ENCODE peak calls at places on chromosomes 13 and 19, in seven cellular contexts. U is HCT116, C is astrocyte, T is SK-N-SH, X is fibroblast of lung, Y is GM12878, O is H1. F is an unnamed sample.

GRCh38 chr13:45737571-45738002 is 35.5 kb downstream of the CBY2 start:
- DNase-seq in C (no peak), T (no peak), U (peak; percentile 16), O (peak; percentile 71), Y (no peak), X (no peak), F (peak; percentile 15)

GRCh38 chr19:55086730-55087541 is 11.3 kb downstream of the EPS8L1 start:
- DNase-seq in O (peak; percentile 99), X (peak; percentile 89), U (no peak), T (peak; percentile 99), C (peak; percentile 84), Y (no peak), F (no peak)

GRCh38 chr19:46745521-46746280 is at the start of gene FKRP:
- DNase-seq in O (no peak), Y (no peak), X (no peak), C (no peak), U (no peak), T (peak; percentile 86), F (peak; percentile 36)

GRCh38 chr19:18468517-18468916 is 30.6 kb upstream of the ISYNA1 start:
- DNase-seq in T (no peak), U (no peak), C (no peak), O (no peak), X (no peak), Y (no peak), F (no peak)

GRCh38 chr13:73059460-73060250 is 850 bp downstream of the KLF5 start:
- DNase-seq in O (no peak), Y (no peak), X (peak; percentile 36), C (no peak), T (no peak), U (no peak), F (peak; percentile 20)

GRCh38 chr13:83824561-83824960 is 57.7 kb downstream of the SLITRK1 start:
- DNase-seq in X (no peak), U (no peak), O (no peak), C (no peak), T (no peak), Y (no peak), F (no peak)

GRCh38 chr19:32224371-32225244 is 120.8 kb upstream of the ZNF507 start:
- DNase-seq in Y (no peak), X (peak; percentile 7), T (peak; percentile 94), C (peak; percentile 1), O (peak; percentile 91), U (no peak), F (peak; percentile 6)

GRCh38 chr19:46898731-46899130 is 37.9 kb downstream of the ARHGAP35 start:
- DNase-seq in O (no peak), T (no peak), U (no peak), Y (no peak), X (peak; percentile 92), C (peak; percentile 91), F (no peak)

GRCh38 chr19:54554006-54554405 is 19.6 kb upstream of the LILRA2 start:
- DNase-seq in Y (no peak), X (no peak), T (no peak), U (no peak), O (no peak), C (no peak), F (no peak)

GRCh38 chr19:51807111-51807701 is 12.2 kb downstream of the FPR3 start:
- DNase-seq in C (no peak), O (peak; percentile 42), Y (no peak), T (no peak), X (no peak), U (no peak), F (no peak)

GRCh38 chr13:110551284-110551683 is 10.2 kb downstream of the RAB20 start:
- DNase-seq in C (no peak), X (no peak), Y (no peak), U (no peak), T (peak; percentile 47), O (no peak), F (no peak)

GRCh38 chr13:98994080-98994479 is 16.2 kb upstream of the DOCK9 start:
- DNase-seq in Y (no peak), U (no peak), C (no peak), T (no peak), X (no peak), O (peak; percentile 45), F (no peak)

GRCh38 chr19:10998045-10998533 is 37.3 kb downstream of the SMARCA4 start:
- DNase-seq in C (no peak), X (peak; percentile 6), Y (no peak), U (no peak), T (no peak), O (no peak), F (no peak)

GRCh38 chr13:82717249-82717648 is 1165.0 kb downstream of the SLITRK1 start:
- DNase-seq in T (no peak), C (peak; percentile 85), X (peak; percentile 89), U (no peak), Y (no peak), O (no peak), F (no peak)

GRCh38 chr19:49884760-49885159 is 7.3 kb downstream of the TBC1D17 start:
- DNase-seq in C (no peak), O (no peak), X (no peak), T (no peak), U (no peak), Y (no peak), F (no peak)

GRCh38 chr19:38068851-38069250 is 155.2 kb downstream of the DPF1 start:
- DNase-seq in Y (no peak), O (no peak), T (no peak), C (no peak), X (no peak), U (no peak), F (no peak)

GRCh38 chr13:62046512-62046911 is 630.9 kb upstream of the PCDH20 start:
- DNase-seq in U (no peak), X (no peak), Y (no peak), T (peak; percentile 1), O (no peak), C (no peak), F (no peak)

GRCh38 chr13:28637714-28638355 is 21.1 kb upstream of the POMP start:
- DNase-seq in U (no peak), C (no peak), T (no peak), X (no peak), Y (peak; percentile 50), O (no peak), F (peak; percentile 40)

GRCh38 chr19:44755219-44755618 is 6.7 kb downstream of the BCL3 start:
- DNase-seq in X (no peak), U (no peak), O (no peak), C (no peak), Y (no peak), T (no peak), F (no peak)
- H3K4me1 ChIP-seq in X (peaks cover 63% of the 10 kb centered on the region), U (peaks cover 25% of the 10 kb centered on the region), O (peaks cover 42% of the 10 kb centered on the region), C (peaks cover 59% of the 10 kb centered on the region), Y (peaks cover 27% of the 10 kb centered on the region), T (peaks cover 24% of the 10 kb centered on the region), F (peaks cover 53% of the 10 kb centered on the region)

GRCh38 chr13:106617561-106617960 is 49.6 kb upstream of the ARGLU1 start:
- DNase-seq in O (no peak), T (no peak), X (peak; percentile 70), Y (no peak), C (peak; percentile 62), U (no peak), F (no peak)

GRCh38 chr13:106619688-106620555 is 52.0 kb upstream of the ARGLU1 start:
- DNase-seq in T (peak; percentile 70), X (peak; percentile 61), C (peak; percentile 45), Y (peak; percentile 2), U (peak; percentile 44), O (no peak), F (peak; percentile 45)

GRCh38 chr13:106625578-106625977 is 57.6 kb upstream of the ARGLU1 start:
- DNase-seq in T (no peak), O (no peak), X (no peak), U (no peak), Y (no peak), C (no peak), F (no peak)

GRCh38 chr13:106623799-106624198 is 55.9 kb upstream of the ARGLU1 start:
- DNase-seq in O (no peak), Y (no peak), X (no peak), U (no peak), C (no peak), T (no peak), F (no peak)

GRCh38 chr13:106621833-106622232 is 53.9 kb upstream of the ARGLU1 start:
- DNase-seq in O (no peak), T (no peak), X (no peak), U (no peak), C (no peak), Y (no peak), F (no peak)
- H4K20me1 ChIP-seq in O (no peaks in the 10 kb centered on the region), T (no peaks in the 10 kb centered on the region), X (no peaks in the 10 kb centered on the region), U (no peaks in the 10 kb centered on the region), C (no peaks in the 10 kb centered on the region), Y (no peaks in the 10 kb centered on the region), F (no peaks in the 10 kb centered on the region)

GRCh38 chr19:45636902-45637301 is 2.3 kb downstream of the EML2 start:
- DNase-seq in Y (no peak), X (no peak), C (no peak), U (no peak), T (no peak), O (no peak), F (no peak)
- H3K4me1 ChIP-seq in Y (peaks cover 21% of the 10 kb centered on the region), X (peaks cover 14% of the 10 kb centered on the region), C (peaks cover 23% of the 10 kb centered on the region), U (peaks cover 35% of the 10 kb centered on the region), T (peaks cover 5% of the 10 kb centered on the region), O (peaks cover 21% of the 10 kb centered on the region), F (peaks cover 31% of the 10 kb centered on the region)

GRCh38 chr19:3441089-3441985 is 39.0 kb downstream of the SMIM24 start:
- DNase-seq in X (no peak), O (no peak), Y (no peak), U (no peak), C (no peak), T (no peak), F (no peak)

GRCh38 chr19:3442487-3443071 is 37.7 kb downstream of the SMIM24 start:
- DNase-seq in O (no peak), Y (no peak), C (no peak), T (no peak), U (no peak), X (no peak), F (no peak)

GRCh38 chr19:3440082-3440481 is 40.2 kb downstream of the SMIM24 start:
- DNase-seq in Y (no peak), C (no peak), T (peak; percentile 67), X (no peak), O (peak; percentile 92), U (no peak), F (peak; percentile 50)

GRCh38 chr19:3443840-3444694 is 36.3 kb downstream of the SMIM24 start:
- DNase-seq in O (peak; percentile 82), C (no peak), X (peak; percentile 15), Y (no peak), U (no peak), T (peak; percentile 76), F (no peak)

GRCh38 chr19:3441986-3442329 is 38.4 kb downstream of the SMIM24 start:
- DNase-seq in U (no peak), O (no peak), T (peak; percentile 88), Y (no peak), X (no peak), C (no peak), F (no peak)
- H4K20me1 ChIP-seq in U (no peaks in the 10 kb centered on the region), O (peaks cover 5% of the 10 kb centered on the region), T (peaks cover 18% of the 10 kb centered on the region), Y (no peaks in the 10 kb centered on the region), X (no peaks in the 10 kb centered on the region), C (peaks cover 35% of the 10 kb centered on the region), F (no peaks in the 10 kb centered on the region)

GRCh38 chr19:40144947-40145748 is 46.1 kb upstream of the MAP3K10 start:
- DNase-seq in U (no peak), Y (no peak), X (no peak), T (no peak), O (no peak), C (no peak), F (peak; percentile 35)
- H3K4me1 ChIP-seq in U (peaks cover 13% of the 10 kb centered on the region), Y (peaks cover 43% of the 10 kb centered on the region), X (peaks cover 6% of the 10 kb centered on the region), T (peaks cover 4% of the 10 kb centered on the region), O (no peaks in the 10 kb centered on the region), C (peaks cover 6% of the 10 kb centered on the region), F (peaks cover 31% of the 10 kb centered on the region)

F was measured in OCI-LY7.